ENCODE peak calls at places on chromosome 2, in seven cellular contexts. A, T, J, B, L, Y and G are unnamed samples.

GRCh38 chr2:219159771-219160185 is 837 bp downstream of the NHEJ1 start:
- DNase-seq in A (no peak), T (no peak), J (no peak), B (no peak), L (no peak), Y (no peak), G (no peak)

GRCh38 chr2:121858406-121858805 is 103.0 kb downstream of the TSN start:
- DNase-seq in A (no peak), T (no peak), J (no peak), B (no peak), L (no peak), Y (no peak), G (no peak)

GRCh38 chr2:47072728-47073191 is 82.3 kb downstream of the STPG4 start:
- DNase-seq in A (no peak), T (peak), J (no peak), B (no peak), L (no peak), Y (no peak), G (no peak)

GRCh38 chr2:239159476-239159911 is 241.3 kb downstream of the HDAC4 start:
- DNase-seq in A (no peak), T (no peak), J (no peak), B (no peak), L (no peak), Y (no peak), G (no peak)

GRCh38 chr2:12556762-12557161 is 160.0 kb upstream of the TRIB2 start:
- DNase-seq in A (no peak), T (no peak), J (no peak), B (no peak), L (no peak), Y (no peak), G (no peak)

GRCh38 chr2:85853499-85854165 is 35.2 kb downstream of the ST3GAL5 start:
- DNase-seq in A (no peak), T (no peak), J (peak), B (no peak), L (no peak), Y (no peak), G (no peak)

GRCh38 chr2:222194669-222195068 is 104.1 kb downstream of the PAX3 start:
- DNase-seq in A (no peak), T (no peak), J (no peak), B (no peak), L (no peak), Y (no peak), G (no peak)

GRCh38 chr2:148527488-148528340 is 116.8 kb upstream of the EPC2 start:
- DNase-seq in A (no peak), T (no peak), J (no peak), B (no peak), L (no peak), Y (peak), G (no peak)

GRCh38 chr2:111135910-111136297 is 15.2 kb downstream of the BCL2L11 start:
- DNase-seq in A (no peak), T (no peak), J (no peak), B (peak), L (peak), Y (peak), G (no peak)

GRCh38 chr2:207867075-207867474 is 97.4 kb upstream of the FZD5 start:
- DNase-seq in A (no peak), T (no peak), J (no peak), B (no peak), L (no peak), Y (no peak), G (no peak)

GRCh38 chr2:27461118-27461517 is 18.9 kb downstream of the KRTCAP3 start:
- DNase-seq in A (no peak), T (no peak), J (no peak), B (no peak), L (no peak), Y (no peak), G (no peak)

GRCh38 chr2:85265304-85265703 is 62.5 kb downstream of the TGOLN2 start:
- DNase-seq in A (no peak), T (no peak), J (no peak), B (no peak), L (no peak), Y (no peak), G (no peak)

GRCh38 chr2:42223067-42223636 is 54.0 kb downstream of the EML4 start:
- DNase-seq in A (no peak), T (no peak), J (no peak), B (no peak), L (no peak), Y (no peak), G (no peak)

GRCh38 chr2:171410101-171410500 is 23.7 kb downstream of the METTL8 start:
- DNase-seq in A (no peak), T (no peak), J (no peak), B (no peak), L (no peak), Y (no peak), G (peak)

GRCh38 chr2:239379641-239380170 is 21.1 kb downstream of the HDAC4 start:
- DNase-seq in A (no peak), T (no peak), J (no peak), B (no peak), L (no peak), Y (no peak), G (no peak)

GRCh38 chr2:109644571-109645275 is 30.6 kb downstream of the SOWAHC start:
- DNase-seq in A (no peak), T (peak), J (no peak), B (no peak), L (peak), Y (peak), G (peak)

GRCh38 chr2:226985227-226985946 is 149.5 kb downstream of the RHBDD1 start:
- DNase-seq in A (peak), T (peak), J (peak), B (peak), L (peak), Y (no peak), G (peak)
- TF ChIP-seq JUND in A (no peak), T (no peak), J (no peak), B (no peak), L (no peak), Y (no peak), G (no peak)

GRCh38 chr2:231682546-231683291 is 25.6 kb upstream of the PTMA start:
- DNase-seq in A (no peak), T (peak), J (no peak), B (no peak), L (no peak), Y (no peak), G (no peak)

GRCh38 chr2:231679906-231680283 is 28.4 kb upstream of the PTMA start:
- DNase-seq in A (no peak), T (no peak), J (no peak), B (no peak), L (no peak), Y (no peak), G (no peak)

GRCh38 chr2:231680284-231680991 is 27.9 kb upstream of the PTMA start:
- DNase-seq in A (no peak), T (no peak), J (no peak), B (peak), L (peak), Y (peak), G (peak)

GRCh38 chr2:231679131-231679530 is 29.2 kb upstream of the PTMA start:
- DNase-seq in A (no peak), T (no peak), J (no peak), B (no peak), L (no peak), Y (no peak), G (no peak)

GRCh38 chr2:231680992-231681852 is 27.1 kb upstream of the PTMA start:
- DNase-seq in A (no peak), T (peak), J (no peak), B (peak), L (peak), Y (peak), G (peak)
- TF ChIP-seq JUND in A (no peak), T (no peak), J (no peak), B (no peak), L (no peak), Y (no peak), G (no peak)

DNA sequence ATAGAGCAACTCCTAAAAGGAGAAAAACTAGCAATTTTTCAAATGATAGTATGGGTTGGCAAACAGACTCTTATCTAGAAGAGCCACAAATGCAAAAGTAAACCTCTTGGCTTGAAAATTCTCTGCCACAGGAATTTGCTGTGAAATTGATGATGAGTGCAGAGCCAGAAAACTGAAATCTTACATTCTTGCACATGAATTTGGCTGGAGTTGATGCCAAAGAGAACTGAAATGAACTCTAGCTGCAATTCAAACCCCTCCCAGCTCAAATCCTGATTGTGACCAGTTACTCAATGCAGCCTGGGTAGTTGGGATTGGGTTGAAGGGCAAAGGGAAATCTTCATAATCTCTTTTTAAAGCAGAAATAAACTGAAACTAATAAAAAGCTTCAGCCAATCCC is 266.6 kb downstream of the PDE11A start:
- DNase-seq in A (no peak), T (no peak), J (no peak), B (no peak), L (no peak), Y (no peak), G (no peak)
- TF ChIP-seq JUND in A (no peak), T (no peak), J (no peak), B (no peak), L (no peak), Y (no peak), G (no peak)

DNA sequence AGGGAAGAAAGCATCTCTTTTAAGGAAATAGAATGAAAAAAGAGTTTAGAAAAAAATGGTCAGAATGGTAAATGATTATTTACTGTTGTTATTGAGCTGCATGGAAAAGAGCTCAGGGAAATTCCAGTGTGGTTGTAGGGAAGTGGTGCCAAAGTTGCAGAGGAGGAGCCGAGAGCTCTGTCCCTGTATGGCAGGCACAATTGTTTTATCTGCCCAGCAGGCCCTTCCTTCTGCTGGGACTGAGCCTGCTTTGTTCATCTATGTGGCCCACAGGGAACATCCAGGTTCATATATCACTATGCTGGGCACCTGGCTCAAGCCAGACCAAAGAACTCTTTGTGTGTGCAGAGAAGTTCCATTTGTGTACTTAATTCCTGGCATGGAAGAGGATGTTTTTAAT is 80.8 kb upstream of the AGAP1 start:
- DNase-seq in A (no peak), T (no peak), J (no peak), B (no peak), L (no peak), Y (no peak), G (no peak)
- TF ChIP-seq JUND in A (no peak), T (no peak), J (no peak), B (no peak), L (no peak), Y (no peak), G (no peak)

GRCh38 chr2:210553371-210553770 is 3.0 kb upstream of the CPS1 start:
- DNase-seq in A (no peak), T (no peak), J (no peak), B (no peak), L (peak), Y (no peak), G (no peak)
- TF ChIP-seq JUND in A (no peak), T (peak), J (no peak), B (no peak), L (no peak), Y (no peak), G (no peak)